ENCODE peak calls at places on chromosomes 12 and 14, in six cellular contexts. One of them, this sample, is unnamed.

GRCh38 chr14:52583544-52583943 is 30.9 kb downstream of the GPR137C start:
- DNase-seq in Panc1: no peak
- DNase-seq in foreskin keratinocyte: peak; percentile 13
- DNase-seq in brain microvascular endothelial cell: no peak
- DNase-seq in heart right ventricle: no peak
- DNase-seq in tibial artery: no peak
- DNase-seq in this sample: no peak

GRCh38 chr14:90795744-90796143 is 20.5 kb downstream of the TTC7B start:
- DNase-seq in tibial artery: no peak
- DNase-seq in heart right ventricle: no peak
- DNase-seq in foreskin keratinocyte: peak; percentile 85
- DNase-seq in Panc1: peak; percentile 22
- DNase-seq in brain microvascular endothelial cell: peak; percentile 87
- DNase-seq in this sample: no peak

GRCh38 chr14:20802341-20803084 is at the start of gene RNASE1:
- DNase-seq in foreskin keratinocyte: no peak
- DNase-seq in tibial artery: peak; percentile 70
- DNase-seq in Panc1: no peak
- DNase-seq in heart right ventricle: no peak
- DNase-seq in brain microvascular endothelial cell: no peak
- DNase-seq in this sample: peak; percentile 84

GRCh38 chr12:53122961-53123468 is 19.7 kb downstream of the SOAT2 start:
- DNase-seq in tibial artery: no peak
- DNase-seq in brain microvascular endothelial cell: no peak
- DNase-seq in Panc1: no peak
- DNase-seq in foreskin keratinocyte: peak; percentile 35
- DNase-seq in heart right ventricle: no peak
- DNase-seq in this sample: no peak

GRCh38 chr12:68374315-68374982 is 42.3 kb upstream of the MDM1 start:
- DNase-seq in tibial artery: no peak
- DNase-seq in foreskin keratinocyte: peak; percentile 24
- DNase-seq in heart right ventricle: no peak
- DNase-seq in Panc1: no peak
- DNase-seq in brain microvascular endothelial cell: no peak
- DNase-seq in this sample: no peak

GRCh38 chr12:32027684-32028355 is 68.6 kb downstream of the RESF1 start:
- DNase-seq in tibial artery: no peak
- DNase-seq in Panc1: no peak
- DNase-seq in heart right ventricle: no peak
- DNase-seq in foreskin keratinocyte: no peak
- DNase-seq in brain microvascular endothelial cell: no peak
- DNase-seq in this sample: no peak

GRCh38 chr12:53274445-53274844 is 6.3 kb downstream of the ESPL1 start:
- DNase-seq in heart right ventricle: no peak
- DNase-seq in brain microvascular endothelial cell: no peak
- DNase-seq in tibial artery: no peak
- DNase-seq in foreskin keratinocyte: no peak
- DNase-seq in Panc1: no peak
- DNase-seq in this sample: no peak

GRCh38 chr14:101737414-101738367 is 23.8 kb upstream of the PPP2R5C start:
- DNase-seq in heart right ventricle: no peak
- DNase-seq in tibial artery: no peak
- DNase-seq in brain microvascular endothelial cell: no peak
- DNase-seq in Panc1: no peak
- DNase-seq in foreskin keratinocyte: no peak
- DNase-seq in this sample: no peak

GRCh38 chr14:50741571-50741970 is 73.5 kb upstream of the SAV1 start:
- DNase-seq in brain microvascular endothelial cell: peak; percentile 22
- DNase-seq in heart right ventricle: no peak
- DNase-seq in foreskin keratinocyte: peak; percentile 58
- DNase-seq in Panc1: no peak
- DNase-seq in tibial artery: no peak
- DNase-seq in this sample: no peak

GRCh38 chr14:31950760-31951637 is 126.1 kb upstream of the ARHGAP5 start:
- DNase-seq in foreskin keratinocyte: peak; percentile 59
- DNase-seq in brain microvascular endothelial cell: no peak
- DNase-seq in heart right ventricle: peak; percentile 56
- DNase-seq in Panc1: no peak
- DNase-seq in tibial artery: peak; percentile 54
- DNase-seq in this sample: peak; percentile 71
- H3K27ac ChIP-seq in foreskin keratinocyte: peak overlapping the region; percentile 70
- H3K27ac ChIP-seq in brain microvascular endothelial cell: no peak overlapping the region
- H3K27ac ChIP-seq in heart right ventricle: peak overlapping the region; percentile 58
- H3K27ac ChIP-seq in Panc1: no peak overlapping the region
- H3K27ac ChIP-seq in tibial artery: no peak overlapping the region
- H3K27ac ChIP-seq in this sample: peak overlapping the region; percentile 37

GRCh38 chr12:42485823-42486222 is 103.7 kb downstream of the PRICKLE1 start:
- DNase-seq in heart right ventricle: no peak
- DNase-seq in foreskin keratinocyte: no peak
- DNase-seq in tibial artery: no peak
- DNase-seq in brain microvascular endothelial cell: no peak
- DNase-seq in Panc1: no peak
- DNase-seq in this sample: no peak

GRCh38 chr12:42486407-42486806 is 103.1 kb downstream of the PRICKLE1 start:
- DNase-seq in Panc1: no peak
- DNase-seq in heart right ventricle: no peak
- DNase-seq in tibial artery: no peak
- DNase-seq in brain microvascular endothelial cell: no peak
- DNase-seq in foreskin keratinocyte: no peak
- DNase-seq in this sample: no peak

GRCh38 chr12:42483534-42483857 is 106.0 kb downstream of the PRICKLE1 start:
- DNase-seq in foreskin keratinocyte: peak; percentile 29
- DNase-seq in brain microvascular endothelial cell: no peak
- DNase-seq in tibial artery: no peak
- DNase-seq in Panc1: no peak
- DNase-seq in heart right ventricle: peak; percentile 46
- DNase-seq in this sample: no peak

GRCh38 chr12:42482820-42483533 is 106.6 kb downstream of the PRICKLE1 start:
- DNase-seq in brain microvascular endothelial cell: peak; percentile 37
- DNase-seq in Panc1: no peak
- DNase-seq in heart right ventricle: peak; percentile 86
- DNase-seq in foreskin keratinocyte: peak; percentile 39
- DNase-seq in tibial artery: peak; percentile 56
- DNase-seq in this sample: peak; percentile 65

GRCh38 chr12:42484996-42485395 is 104.5 kb downstream of the PRICKLE1 start:
- DNase-seq in heart right ventricle: no peak
- DNase-seq in foreskin keratinocyte: no peak
- DNase-seq in Panc1: no peak
- DNase-seq in brain microvascular endothelial cell: no peak
- DNase-seq in tibial artery: no peak
- DNase-seq in this sample: no peak
- H3K27me3 ChIP-seq in heart right ventricle: no peaks in the 10 kb centered on the region
- H3K27me3 ChIP-seq in foreskin keratinocyte: no peaks in the 10 kb centered on the region
- H3K27me3 ChIP-seq in Panc1: peaks cover 16% of the 10 kb centered on the region
- H3K27me3 ChIP-seq in brain microvascular endothelial cell: no peaks in the 10 kb centered on the region
- H3K27me3 ChIP-seq in tibial artery: no peaks in the 10 kb centered on the region
- H3K27me3 ChIP-seq in this sample: no peaks in the 10 kb centered on the region

GRCh38 chr12:11578461-11578993 is 70.9 kb upstream of the ETV6 start:
- DNase-seq in heart right ventricle: no peak
- DNase-seq in tibial artery: no peak
- DNase-seq in brain microvascular endothelial cell: no peak
- DNase-seq in foreskin keratinocyte: no peak
- DNase-seq in Panc1: no peak
- DNase-seq in this sample: no peak

GRCh38 chr12:11580125-11580751 is 69.2 kb upstream of the ETV6 start:
- DNase-seq in Panc1: no peak
- DNase-seq in foreskin keratinocyte: peak; percentile 98
- DNase-seq in heart right ventricle: no peak
- DNase-seq in tibial artery: peak; percentile 42
- DNase-seq in brain microvascular endothelial cell: peak; percentile 39
- DNase-seq in this sample: no peak

GRCh38 chr12:11577658-11578260 is 71.7 kb upstream of the ETV6 start:
- DNase-seq in foreskin keratinocyte: peak; percentile 73
- DNase-seq in heart right ventricle: no peak
- DNase-seq in Panc1: no peak
- DNase-seq in brain microvascular endothelial cell: no peak
- DNase-seq in tibial artery: no peak
- DNase-seq in this sample: no peak

GRCh38 chr12:11584213-11584855 is 65.1 kb upstream of the ETV6 start:
- DNase-seq in heart right ventricle: no peak
- DNase-seq in Panc1: no peak
- DNase-seq in brain microvascular endothelial cell: no peak
- DNase-seq in tibial artery: no peak
- DNase-seq in foreskin keratinocyte: no peak
- DNase-seq in this sample: no peak

DNA sequence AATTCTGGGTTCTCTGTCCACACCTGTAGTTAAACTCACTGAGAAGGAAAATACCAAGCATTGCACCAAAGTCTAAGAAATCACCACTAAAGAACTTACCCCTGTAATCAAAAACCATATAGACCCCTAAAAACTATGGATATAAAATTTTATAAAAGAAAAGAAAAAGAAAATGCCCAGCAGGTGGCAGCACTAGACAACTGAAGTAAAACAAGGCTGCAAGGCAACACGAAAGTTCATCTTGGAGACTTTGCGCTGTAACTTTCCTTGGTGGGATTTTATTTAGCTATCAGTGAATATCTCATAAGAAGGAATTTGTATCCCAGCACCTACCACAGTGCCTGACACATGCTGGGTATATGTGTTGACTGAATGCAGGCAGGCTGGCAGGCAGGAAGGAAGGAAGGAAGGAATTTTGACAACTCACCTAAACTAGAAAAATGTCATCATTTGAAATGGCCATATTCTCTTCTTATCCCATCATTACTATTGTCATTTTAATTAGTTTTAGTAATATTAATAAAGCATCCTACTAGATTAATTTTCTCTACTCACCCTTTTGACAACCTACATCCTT is 68.2 kb upstream of the ETV6 start:
- DNase-seq in foreskin keratinocyte: peak; percentile 38
- DNase-seq in brain microvascular endothelial cell: peak; percentile 66
- DNase-seq in tibial artery: peak; percentile 60
- DNase-seq in heart right ventricle: no peak
- DNase-seq in Panc1: peak; percentile 13
- DNase-seq in this sample: peak; percentile 66
- H3K27ac ChIP-seq in foreskin keratinocyte: no peak overlapping the region
- H3K27ac ChIP-seq in brain microvascular endothelial cell: no peak overlapping the region
- H3K27ac ChIP-seq in tibial artery: peak overlapping the region; percentile 73
- H3K27ac ChIP-seq in heart right ventricle: no peak overlapping the region
- H3K27ac ChIP-seq in Panc1: no peak overlapping the region
- H3K27ac ChIP-seq in this sample: no peak overlapping the region

GRCh38 chr14:37593496-37594237 is 1.4 kb downstream of the FOXA1 start:
- DNase-seq in brain microvascular endothelial cell: no peak
- DNase-seq in heart right ventricle: no peak
- DNase-seq in Panc1: no peak
- DNase-seq in tibial artery: no peak
- DNase-seq in foreskin keratinocyte: no peak
- DNase-seq in this sample: no peak
- H3K27me3 ChIP-seq in brain microvascular endothelial cell: peaks cover 81% of the 10 kb centered on the region
- H3K27me3 ChIP-seq in heart right ventricle: peaks cover 98% of the 10 kb centered on the region
- H3K27me3 ChIP-seq in Panc1: no peaks in the 10 kb centered on the region
- H3K27me3 ChIP-seq in tibial artery: peaks cover 22% of the 10 kb centered on the region
- H3K27me3 ChIP-seq in foreskin keratinocyte: peaks cover 88% of the 10 kb centered on the region
- H3K27me3 ChIP-seq in this sample: peaks cover 94% of the 10 kb centered on the region

DNA sequence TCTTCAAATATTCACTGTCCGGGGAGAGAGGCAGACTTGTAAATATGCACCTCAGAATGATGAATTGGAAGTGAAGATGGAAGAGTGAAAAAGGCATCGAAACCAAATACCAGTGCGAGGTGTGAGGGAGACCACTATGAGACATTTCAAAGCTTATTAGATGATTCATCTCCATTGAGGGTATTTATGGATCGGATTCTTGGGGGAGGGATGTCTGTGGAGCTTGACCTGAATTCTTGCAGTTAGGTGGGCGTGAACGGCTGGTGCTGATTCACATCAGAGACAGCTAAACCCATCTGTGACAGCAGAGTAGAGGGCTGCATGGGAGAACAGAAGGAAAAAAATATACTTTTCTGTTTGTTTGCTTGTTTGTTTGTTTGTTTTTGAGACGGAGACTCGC is 677.2 kb downstream of the AACS start:
- DNase-seq in Panc1: no peak
- DNase-seq in foreskin keratinocyte: no peak
- DNase-seq in tibial artery: no peak
- DNase-seq in heart right ventricle: no peak
- DNase-seq in brain microvascular endothelial cell: no peak
- DNase-seq in this sample: no peak
- H3K27ac ChIP-seq in Panc1: no peak overlapping the region
- H3K27ac ChIP-seq in foreskin keratinocyte: no peak overlapping the region
- H3K27ac ChIP-seq in tibial artery: no peak overlapping the region
- H3K27ac ChIP-seq in heart right ventricle: no peak overlapping the region
- H3K27ac ChIP-seq in brain microvascular endothelial cell: no peak overlapping the region
- H3K27ac ChIP-seq in this sample: no peak overlapping the region

GRCh38 chr14:96039633-96040311 is 610 bp downstream of the C14orf132 start:
- DNase-seq in tibial artery: peak; percentile 30
- DNase-seq in foreskin keratinocyte: no peak
- DNase-seq in Panc1: no peak
- DNase-seq in brain microvascular endothelial cell: no peak
- DNase-seq in heart right ventricle: peak; percentile 21
- DNase-seq in this sample: no peak
- H3K27me3 ChIP-seq in tibial artery: no peaks in the 10 kb centered on the region
- H3K27me3 ChIP-seq in foreskin keratinocyte: peaks cover 57% of the 10 kb centered on the region
- H3K27me3 ChIP-seq in Panc1: peaks cover 9% of the 10 kb centered on the region
- H3K27me3 ChIP-seq in brain microvascular endothelial cell: no peaks in the 10 kb centered on the region
- H3K27me3 ChIP-seq in heart right ventricle: peaks cover 31% of the 10 kb centered on the region
- H3K27me3 ChIP-seq in this sample: no peaks in the 10 kb centered on the region

GRCh38 chr14:92638266-92638665 is 110.2 kb downstream of the LGMN start:
- DNase-seq in heart right ventricle: no peak
- DNase-seq in brain microvascular endothelial cell: no peak
- DNase-seq in Panc1: no peak
- DNase-seq in tibial artery: no peak
- DNase-seq in foreskin keratinocyte: no peak
- DNase-seq in this sample: no peak

GRCh38 chr14:92644166-92644565 is 104.3 kb downstream of the LGMN start:
- DNase-seq in tibial artery: no peak
- DNase-seq in foreskin keratinocyte: peak; percentile 89
- DNase-seq in Panc1: no peak
- DNase-seq in heart right ventricle: no peak
- DNase-seq in brain microvascular endothelial cell: peak; percentile 24
- DNase-seq in this sample: no peak

GRCh38 chr14:92638904-92639303 is 109.5 kb downstream of the LGMN start:
- DNase-seq in foreskin keratinocyte: no peak
- DNase-seq in brain microvascular endothelial cell: no peak
- DNase-seq in Panc1: no peak
- DNase-seq in heart right ventricle: no peak
- DNase-seq in tibial artery: no peak
- DNase-seq in this sample: no peak

GRCh38 chr14:92637864-92638263 is 110.6 kb downstream of the LGMN start:
- DNase-seq in brain microvascular endothelial cell: no peak
- DNase-seq in heart right ventricle: no peak
- DNase-seq in tibial artery: no peak
- DNase-seq in Panc1: no peak
- DNase-seq in foreskin keratinocyte: no peak
- DNase-seq in this sample: no peak

DNA sequence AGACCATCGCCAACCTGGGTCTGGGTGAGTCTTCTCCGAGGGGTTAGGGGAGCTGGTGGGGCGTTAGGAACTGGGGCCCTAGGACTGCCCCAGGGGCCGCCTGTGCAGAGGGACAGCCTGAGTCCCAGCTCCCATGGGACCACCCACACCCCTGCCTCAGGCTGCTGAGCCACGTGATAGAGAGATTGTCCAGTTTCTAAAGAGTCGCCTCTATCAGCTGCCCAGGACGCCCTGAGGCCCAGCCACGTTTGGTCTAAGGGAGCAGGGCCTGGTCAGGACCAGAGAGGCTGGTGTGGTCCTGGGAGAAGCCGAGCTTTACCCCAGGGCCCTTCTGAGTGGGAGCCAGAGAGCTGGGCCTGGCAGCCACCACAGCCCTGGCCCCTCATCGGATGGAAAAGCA is 107.1 kb downstream of the LGMN start:
- DNase-seq in tibial artery: no peak
- DNase-seq in brain microvascular endothelial cell: no peak
- DNase-seq in foreskin keratinocyte: no peak
- DNase-seq in Panc1: no peak
- DNase-seq in heart right ventricle: no peak
- DNase-seq in this sample: no peak
- H3K27ac ChIP-seq in tibial artery: no peak overlapping the region
- H3K27ac ChIP-seq in brain microvascular endothelial cell: no peak overlapping the region
- H3K27ac ChIP-seq in foreskin keratinocyte: no peak overlapping the region
- H3K27ac ChIP-seq in Panc1: no peak overlapping the region
- H3K27ac ChIP-seq in heart right ventricle: no peak overlapping the region
- H3K27ac ChIP-seq in this sample: no peak overlapping the region

GRCh38 chr12:132408626-132409494 is 79.5 kb upstream of the GALNT9 start:
- DNase-seq in tibial artery: no peak
- DNase-seq in foreskin keratinocyte: no peak
- DNase-seq in brain microvascular endothelial cell: no peak
- DNase-seq in Panc1: no peak
- DNase-seq in heart right ventricle: peak; percentile 6
- DNase-seq in this sample: no peak
- H3K27me3 ChIP-seq in tibial artery: no peaks in the 10 kb centered on the region
- H3K27me3 ChIP-seq in foreskin keratinocyte: peaks cover 46% of the 10 kb centered on the region
- H3K27me3 ChIP-seq in brain microvascular endothelial cell: peaks cover 17% of the 10 kb centered on the region
- H3K27me3 ChIP-seq in Panc1: no peaks in the 10 kb centered on the region
- H3K27me3 ChIP-seq in heart right ventricle: peaks cover 64% of the 10 kb centered on the region
- H3K27me3 ChIP-seq in this sample: no peaks in the 10 kb centered on the region